ENCODE peak calls at places on chromosomes 13 and 19, in four cellular contexts. P is AG10803; Z is stimulated activated CD8-positive, alpha-beta memory T cell treated with anti-CD3 and anti-CD28 coated beads, Interleukin-7, amount 100 ng/mL, for 1 hour; K is NCI-H146. R is an unnamed sample.

GRCh38 chr13:111230385-111230930 is 90.0 kb upstream of the TEX29 start:
- DNase-seq in P (no peak), Z (no peak), K (no peak), R (no peak)

GRCh38 chr13:59568306-59568705 is 595.4 kb downstream of the DIAPH3 start:
- DNase-seq in P (no peak), Z (no peak), K (no peak), R (no peak)

GRCh38 chr13:110713642-110713952 is at the start of gene ING1:
- DNase-seq in P (no peak), Z (no peak), K (no peak), R (no peak)

GRCh38 chr13:108214511-108215383 is 589 bp downstream of the LIG4 start:
- DNase-seq in P (no peak), Z (no peak), K (peak; percentile 55), R (peak; percentile 71)

GRCh38 chr13:19123502-19123901 is 58.1 kb downstream of the TUBA3C start:
- DNase-seq in P (no peak), Z (no peak), K (no peak), R (no peak)

GRCh38 chr19:42242071-42242511 is 311 bp downstream of the GSK3A start:
- DNase-seq in P (peak; percentile 13), Z (no peak), K (peak; percentile 52), R (no peak)

GRCh38 chr19:29395712-29396414 is 129.9 kb upstream of the VSTM2B start:
- DNase-seq in P (no peak), Z (no peak), K (no peak), R (no peak)

GRCh38 chr13:27405521-27406134 is 18.8 kb upstream of the GTF3A start:
- DNase-seq in P (no peak), Z (no peak), K (no peak), R (peak; percentile 42)

GRCh38 chr13:105778196-105778595 is 757.3 kb downstream of the EFNB2 start:
- DNase-seq in P (no peak), Z (no peak), K (no peak), R (no peak)

GRCh38 chr19:53294786-53295441 is 27.4 kb upstream of the VN1R4 start:
- DNase-seq in P (no peak), Z (no peak), K (no peak), R (no peak)

GRCh38 chr13:93715866-93716265 is 489.3 kb downstream of the GPC6 start:
- DNase-seq in P (no peak), Z (no peak), K (no peak), R (no peak)

GRCh38 chr19:50059045-50059444 is 33.2 kb downstream of the ZNF473 start:
- DNase-seq in P (no peak), Z (no peak), K (no peak), R (no peak)

GRCh38 chr19:54390942-54391577 is 24.2 kb upstream of the TTYH1 start:
- DNase-seq in P (peak; percentile 65), Z (peak; percentile 45), K (peak; percentile 73), R (peak; percentile 77)

GRCh38 chr19:2986951-2987491 is 9.7 kb downstream of the TLE6 start:
- DNase-seq in P (no peak), Z (no peak), K (peak; percentile 68), R (peak; percentile 88)

GRCh38 chr19:35045667-35046300 is 4.3 kb downstream of the HPN start:
- DNase-seq in P (peak; percentile 45), Z (no peak), K (peak; percentile 17), R (peak; percentile 74)

GRCh38 chr13:21957833-21958232 is 287.0 kb downstream of the FGF9 start:
- DNase-seq in P (peak; percentile 45), Z (no peak), K (no peak), R (no peak)

GRCh38 chr19:31351212-31352193 is 2.3 kb upstream of the TSHZ3 start:
- DNase-seq in P (peak; percentile 59), Z (no peak), K (no peak), R (no peak)

GRCh38 chr19:11138659-11139526 is 16.7 kb downstream of the SPC24 start:
- DNase-seq in P (peak; percentile 83), Z (no peak), K (peak; percentile 63), R (peak; percentile 72)

GRCh38 chr13:98743377-98743776 is 9.1 kb downstream of the SLC15A1 start:
- DNase-seq in P (no peak), Z (no peak), K (no peak), R (no peak)

GRCh38 chr13:33838567-33839131 is 20.7 kb downstream of the RFC3 start:
- DNase-seq in P (peak; percentile 63), Z (no peak), K (no peak), R (no peak)

GRCh38 chr13:90947976-90948375 is 399.5 kb upstream of the MIR17HG start:
- DNase-seq in P (no peak), Z (no peak), K (no peak), R (no peak)

GRCh38 chr13:25503856-25504255 is 132.1 kb downstream of the ATP8A2 start:
- DNase-seq in P (no peak), Z (no peak), K (no peak), R (no peak)

GRCh38 chr13:67139551-67139950 is 90.6 kb downstream of the PCDH9 start:
- DNase-seq in P (no peak), Z (no peak), K (no peak), R (peak; percentile 92)